ENCODE peak calls at places on chromosomes 6 and 20, in eight cellular contexts. A, O, L, N, X, F, Y and W are unnamed samples.

GRCh38 chr6:38350882-38351281 is 288.8 kb downstream of the BTBD9 start:
- DNase-seq in Y (no peak), L (no peak), O (no peak), A (no peak), F (no peak), N (peak; percentile 74), X (no peak), W (no peak)

GRCh38 chr6:32973934-32974333 is 5.5 kb downstream of the BRD2 start:
- DNase-seq in O (no peak), X (peak; percentile 54), F (no peak), L (no peak), A (peak; percentile 48), Y (peak; percentile 60), N (peak; percentile 66), W (no peak)

GRCh38 chr6:155647354-155647753 is 191.7 kb upstream of the NOX3 start:
- DNase-seq in A (no peak), X (no peak), F (no peak), L (no peak), N (peak; percentile 16), O (no peak), Y (no peak), W (no peak)

GRCh38 chr20:44031001-44031574 is 116.4 kb downstream of the TOX2 start:
- DNase-seq in N (no peak), A (no peak), Y (no peak), L (no peak), X (no peak), F (no peak), O (no peak), W (no peak)

GRCh38 chr20:3705970-3706739 is 6.2 kb downstream of the SIGLEC1 start:
- DNase-seq in A (no peak), O (no peak), X (no peak), Y (no peak), N (no peak), L (no peak), F (no peak), W (no peak)

GRCh38 chr20:37680420-37680819 is 13.4 kb upstream of the CTNNBL1 start:
- DNase-seq in Y (no peak), O (no peak), N (no peak), L (no peak), F (no peak), X (no peak), A (no peak), W (no peak)

GRCh38 chr6:27176096-27176495 is 71.4 kb upstream of the PRSS16 start:
- DNase-seq in Y (no peak), L (no peak), F (no peak), A (no peak), O (no peak), X (peak; percentile 47), N (peak; percentile 67), W (no peak)

GRCh38 chr6:15504581-15505350 is 158.1 kb downstream of the DTNBP1 start:
- DNase-seq in Y (no peak), F (no peak), A (no peak), N (peak; percentile 98), O (no peak), L (peak; percentile 94), X (peak; percentile 87), W (no peak)

GRCh38 chr6:153031335-153031955 is 28.9 kb upstream of the MTRF1L start:
- DNase-seq in L (no peak), A (peak; percentile 7), X (no peak), N (peak; percentile 64), O (no peak), Y (no peak), F (no peak), W (no peak)

GRCh38 chr6:37160922-37161778 is 8.8 kb upstream of the PIM1 start:
- DNase-seq in L (no peak), F (peak; percentile 66), O (no peak), X (no peak), N (peak; percentile 76), Y (no peak), A (no peak), W (no peak)
- TF ChIP-seq USF2 in L (no peak), F (no peak), O (no peak), X (no peak), N (no peak), Y (no peak), A (no peak), W (no peak)

GRCh38 chr6:113358063-113358583 is 499.0 kb upstream of the MARCKS start:
- DNase-seq in F (no peak), A (no peak), N (no peak), Y (no peak), X (no peak), L (peak; percentile 15), O (no peak), W (no peak)

GRCh38 chr6:113362542-113363430 is 494.4 kb upstream of the MARCKS start:
- DNase-seq in F (no peak), L (no peak), X (no peak), O (no peak), A (no peak), N (peak; percentile 20), Y (peak; percentile 15), W (no peak)

GRCh38 chr6:113361014-113361645 is 496.0 kb upstream of the MARCKS start:
- DNase-seq in F (no peak), X (no peak), A (no peak), N (peak; percentile 85), L (peak; percentile 82), Y (no peak), O (no peak), W (no peak)

GRCh38 chr6:113356139-113356538 is 501.0 kb upstream of the MARCKS start:
- DNase-seq in O (no peak), L (peak; percentile 94), A (peak; percentile 8), F (no peak), X (no peak), N (no peak), Y (no peak), W (no peak)

GRCh38 chr6:113359155-113360140 is 497.7 kb upstream of the MARCKS start:
- DNase-seq in O (no peak), F (no peak), N (peak; percentile 73), A (no peak), Y (no peak), L (no peak), X (peak; percentile 44), W (no peak)
- TF ChIP-seq USF2 in O (no peak), F (no peak), N (no peak), A (no peak), Y (no peak), L (no peak), X (no peak), W (no peak)

DNA sequence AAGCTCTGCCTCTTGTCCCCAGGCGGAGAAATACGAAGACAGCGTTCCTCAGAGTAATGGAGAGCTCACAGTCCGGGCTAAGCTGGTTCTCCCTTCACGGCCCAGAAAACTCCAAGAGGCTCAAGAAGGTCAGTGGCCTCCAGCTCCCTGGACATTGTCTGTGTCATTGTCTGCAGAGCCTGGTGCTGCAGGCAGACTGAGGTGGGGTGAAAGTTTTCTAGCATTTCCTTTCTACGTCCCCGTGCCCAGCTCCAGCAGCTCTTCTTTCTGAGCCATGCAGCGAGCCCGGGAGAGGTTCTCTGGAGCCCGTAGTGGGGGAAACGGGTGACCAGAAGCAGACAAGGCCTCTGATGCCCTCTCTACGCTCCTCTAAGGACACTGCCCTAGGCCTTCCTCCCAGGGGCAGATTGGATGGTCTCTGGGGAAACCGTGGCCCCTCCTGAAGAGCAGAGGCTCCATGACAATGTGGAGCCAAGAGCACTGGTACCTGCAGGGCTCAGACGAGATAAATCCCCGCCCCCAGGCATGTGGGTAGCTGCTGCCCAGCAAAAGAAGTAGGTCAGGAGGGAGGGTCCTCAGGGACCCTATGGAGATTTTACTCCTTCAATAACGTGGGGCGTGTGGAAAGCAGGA is 58.4 kb downstream of the EZR start:
- DNase-seq in X (no peak), F (no peak), Y (no peak), A (no peak), O (no peak), N (no peak), L (no peak), W (no peak)
- TF ChIP-seq USF2 in X (no peak), F (no peak), Y (no peak), A (no peak), O (no peak), N (no peak), L (no peak), W (no peak)

DNA sequence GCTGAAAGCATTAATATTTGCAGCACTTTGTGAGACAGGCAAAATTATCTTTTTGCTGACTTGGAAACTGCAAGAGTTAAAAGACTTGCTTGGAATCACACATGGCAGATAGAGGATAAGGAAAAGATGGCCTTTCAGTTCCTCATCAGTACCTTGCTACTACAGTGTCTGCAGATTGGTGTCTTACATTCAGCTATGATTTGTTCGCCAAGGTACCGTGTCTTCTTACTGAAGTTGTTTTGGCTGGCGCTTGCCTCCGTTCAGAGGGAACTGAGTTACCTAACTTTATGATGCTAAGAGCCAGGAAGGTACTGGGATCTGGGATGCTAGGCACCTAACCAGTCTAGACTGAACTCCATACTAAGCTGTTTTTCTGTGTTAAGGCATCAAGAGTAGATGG is 2.3 kb downstream of the WTAP start:
- DNase-seq in A (no peak), Y (peak; percentile 35), N (peak; percentile 30), L (no peak), F (peak; percentile 30), O (no peak), X (no peak), W (no peak)
- TF ChIP-seq USF2 in A (no peak), Y (no peak), N (no peak), L (no peak), F (no peak), O (no peak), X (no peak), W (no peak)

DNA sequence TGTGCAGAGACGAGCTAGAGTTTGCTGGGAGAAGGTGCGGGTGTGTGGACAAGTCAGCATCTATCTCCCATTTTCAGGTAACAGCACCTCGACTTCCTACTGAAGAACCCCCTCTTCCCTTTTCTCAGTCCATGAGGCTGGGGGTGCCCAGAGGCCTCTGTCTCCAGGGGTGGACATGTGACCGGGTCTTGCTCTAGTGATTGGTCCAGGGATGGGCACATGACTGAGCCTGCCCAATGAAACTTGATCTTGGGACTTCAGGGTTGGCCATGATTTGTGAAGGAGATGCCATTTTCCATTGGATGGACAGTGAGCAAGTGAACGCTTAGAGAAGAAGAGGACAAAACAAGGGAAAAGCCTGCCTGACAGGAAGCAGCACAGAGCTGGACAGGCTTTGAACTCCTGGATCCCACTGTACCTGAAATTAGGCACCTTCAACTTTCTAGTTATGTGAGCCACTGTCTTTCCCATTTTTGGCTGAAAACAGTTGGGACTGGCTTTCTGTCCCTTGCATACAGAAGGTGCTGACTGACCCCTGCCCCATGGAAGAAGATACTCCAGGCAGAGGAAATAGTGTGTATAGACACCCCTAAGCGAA is 122.7 kb downstream of the CEBPB start:
- DNase-seq in L (no peak), A (peak; percentile 88), X (no peak), O (no peak), F (no peak), N (peak; percentile 61), Y (no peak), W (no peak)
- TF ChIP-seq USF2 in L (peak; percentile 87), A (peak; percentile 99), X (no peak), O (peak; percentile 78), F (no peak), N (peak; percentile 99), Y (peak; percentile 98), W (peak; percentile 87)